ENCODE peak calls at places on chromosomes 16 and 17, in four cellular contexts. One of them, this sample, is unnamed.

GRCh38 chr17:40069751-40070643 is 7.2 kb downstream of the THRA start:
- DNase-seq in AG04450: no peak
- DNase-seq in DMS 273 treated with DMSO at 0.1 percent for 48 hours: peak
- DNase-seq in heart right ventricle: peak
- DNase-seq in this sample: no peak

GRCh38 chr17:3730881-3731429 is 7.3 kb downstream of the HASPIN start:
- DNase-seq in AG04450: no peak
- DNase-seq in DMS 273 treated with DMSO at 0.1 percent for 48 hours: no peak
- DNase-seq in heart right ventricle: no peak
- DNase-seq in this sample: no peak

GRCh38 chr16:66020642-66021041 is 345.8 kb upstream of the CDH5 start:
- DNase-seq in DMS 273 treated with DMSO at 0.1 percent for 48 hours: no peak
- DNase-seq in AG04450: no peak
- DNase-seq in heart right ventricle: no peak
- DNase-seq in this sample: peak

GRCh38 chr16:53642094-53642493 is 61.6 kb downstream of the RPGRIP1L start:
- DNase-seq in DMS 273 treated with DMSO at 0.1 percent for 48 hours: no peak
- DNase-seq in AG04450: no peak
- DNase-seq in heart right ventricle: no peak
- DNase-seq in this sample: no peak

GRCh38 chr16:58054289-58054688 is 28.7 kb downstream of the MMP15 start:
- DNase-seq in DMS 273 treated with DMSO at 0.1 percent for 48 hours: no peak
- DNase-seq in AG04450: no peak
- DNase-seq in heart right ventricle: no peak
- DNase-seq in this sample: no peak

GRCh38 chr16:81036751-81037350 is 1.2 kb downstream of the ATMIN start:
- DNase-seq in DMS 273 treated with DMSO at 0.1 percent for 48 hours: no peak
- DNase-seq in heart right ventricle: peak
- DNase-seq in AG04450: no peak
- DNase-seq in this sample: peak

GRCh38 chr16:28549301-28549899 is 4.3 kb upstream of the SGF29 start:
- DNase-seq in heart right ventricle: no peak
- DNase-seq in DMS 273 treated with DMSO at 0.1 percent for 48 hours: no peak
- DNase-seq in AG04450: no peak
- DNase-seq in this sample: no peak

GRCh38 chr17:56798916-56799315 is 34.8 kb downstream of the C17orf67 start:
- DNase-seq in DMS 273 treated with DMSO at 0.1 percent for 48 hours: peak
- DNase-seq in heart right ventricle: no peak
- DNase-seq in AG04450: no peak
- DNase-seq in this sample: no peak

GRCh38 chr17:7296189-7296861 is 1.9 kb upstream of the YBX2 start:
- DNase-seq in heart right ventricle: peak
- DNase-seq in DMS 273 treated with DMSO at 0.1 percent for 48 hours: peak
- DNase-seq in AG04450: no peak
- DNase-seq in this sample: no peak

GRCh38 chr16:20803561-20804214 is 2.6 kb downstream of the ERI2 start:
- DNase-seq in AG04450: no peak
- DNase-seq in DMS 273 treated with DMSO at 0.1 percent for 48 hours: no peak
- DNase-seq in heart right ventricle: no peak
- DNase-seq in this sample: no peak

GRCh38 chr17:32882734-32883133 is 5.8 kb upstream of the MYO1D start:
- DNase-seq in AG04450: no peak
- DNase-seq in DMS 273 treated with DMSO at 0.1 percent for 48 hours: no peak
- DNase-seq in heart right ventricle: no peak
- DNase-seq in this sample: no peak

GRCh38 chr16:3740186-3740585 is 22.9 kb upstream of the TRAP1 start:
- DNase-seq in heart right ventricle: no peak
- DNase-seq in AG04450: no peak
- DNase-seq in DMS 273 treated with DMSO at 0.1 percent for 48 hours: no peak
- DNase-seq in this sample: no peak

GRCh38 chr17:14204546-14204945 is 32.1 kb downstream of the CDRT15 start:
- DNase-seq in DMS 273 treated with DMSO at 0.1 percent for 48 hours: no peak
- DNase-seq in heart right ventricle: no peak
- DNase-seq in AG04450: no peak
- DNase-seq in this sample: no peak

This sample was measured in epithelial cell of prostate.